ENCODE peak calls at places on chromosomes 13 and 19, in eight cellular contexts. One of them, this sample, is unnamed.

GRCh38 chr13:86051134-86052103 is 252.2 kb upstream of the SLITRK6 start:
- DNase-seq in activated T-helper 1 cell treated with anti-CD3 and anti-CD28 coated beads, Interleukin-12 subunit alpha, Interleukin-12 subunit beta, Interleukin-2, Interleukin-4 antibody, amounts not matched to agents 30 ng/mL and 10 ng/mL and 1 ng/mL, durations not matched to agents 14 hours and 24 hours and 36 hours: no peak
- DNase-seq in fibroblast of villous mesenchyme: no peak
- DNase-seq in CD4-positive, alpha-beta T cell: no peak
- DNase-seq in amniotic stem cell: no peak
- DNase-seq in erythroblast: no peak
- DNase-seq in activated CD4-positive, alpha-beta T cell treated with anti-CD3 and anti-CD28 coated beads, Interleukin-2, amount 50 U/mL, for 48 hours: no peak
- DNase-seq in stimulated activated CD4-positive, alpha-beta T cell treated with anti-CD3 and anti-CD28 coated beads, Interleukin-4, amount 100 ng/mL, for 24 hours: no peak
- DNase-seq in this sample: peak

GRCh38 chr13:75489502-75490263 is 7.7 kb upstream of the TBC1D4 start:
- DNase-seq in activated T-helper 1 cell treated with anti-CD3 and anti-CD28 coated beads, Interleukin-12 subunit alpha, Interleukin-12 subunit beta, Interleukin-2, Interleukin-4 antibody, amounts not matched to agents 30 ng/mL and 10 ng/mL and 1 ng/mL, durations not matched to agents 14 hours and 24 hours and 36 hours: no peak
- DNase-seq in fibroblast of villous mesenchyme: peak
- DNase-seq in CD4-positive, alpha-beta T cell: no peak
- DNase-seq in amniotic stem cell: no peak
- DNase-seq in erythroblast: peak
- DNase-seq in activated CD4-positive, alpha-beta T cell treated with anti-CD3 and anti-CD28 coated beads, Interleukin-2, amount 50 U/mL, for 48 hours: no peak
- DNase-seq in stimulated activated CD4-positive, alpha-beta T cell treated with anti-CD3 and anti-CD28 coated beads, Interleukin-4, amount 100 ng/mL, for 24 hours: peak
- DNase-seq in this sample: peak

GRCh38 chr19:38741670-38742069 is 2.6 kb downstream of the CAPN12 start:
- DNase-seq in activated T-helper 1 cell treated with anti-CD3 and anti-CD28 coated beads, Interleukin-12 subunit alpha, Interleukin-12 subunit beta, Interleukin-2, Interleukin-4 antibody, amounts not matched to agents 30 ng/mL and 10 ng/mL and 1 ng/mL, durations not matched to agents 14 hours and 24 hours and 36 hours: no peak
- DNase-seq in fibroblast of villous mesenchyme: no peak
- DNase-seq in CD4-positive, alpha-beta T cell: no peak
- DNase-seq in amniotic stem cell: no peak
- DNase-seq in erythroblast: no peak
- DNase-seq in activated CD4-positive, alpha-beta T cell treated with anti-CD3 and anti-CD28 coated beads, Interleukin-2, amount 50 U/mL, for 48 hours: no peak
- DNase-seq in stimulated activated CD4-positive, alpha-beta T cell treated with anti-CD3 and anti-CD28 coated beads, Interleukin-4, amount 100 ng/mL, for 24 hours: no peak
- DNase-seq in this sample: no peak

GRCh38 chr13:50629497-50629896 is 214.0 kb downstream of the DLEU7 start:
- DNase-seq in activated T-helper 1 cell treated with anti-CD3 and anti-CD28 coated beads, Interleukin-12 subunit alpha, Interleukin-12 subunit beta, Interleukin-2, Interleukin-4 antibody, amounts not matched to agents 30 ng/mL and 10 ng/mL and 1 ng/mL, durations not matched to agents 14 hours and 24 hours and 36 hours: no peak
- DNase-seq in fibroblast of villous mesenchyme: peak
- DNase-seq in CD4-positive, alpha-beta T cell: no peak
- DNase-seq in amniotic stem cell: no peak
- DNase-seq in erythroblast: no peak
- DNase-seq in activated CD4-positive, alpha-beta T cell treated with anti-CD3 and anti-CD28 coated beads, Interleukin-2, amount 50 U/mL, for 48 hours: no peak
- DNase-seq in stimulated activated CD4-positive, alpha-beta T cell treated with anti-CD3 and anti-CD28 coated beads, Interleukin-4, amount 100 ng/mL, for 24 hours: no peak
- DNase-seq in this sample: no peak

GRCh38 chr13:46160474-46161066 is 21.4 kb downstream of the LCP1 start:
- DNase-seq in activated T-helper 1 cell treated with anti-CD3 and anti-CD28 coated beads, Interleukin-12 subunit alpha, Interleukin-12 subunit beta, Interleukin-2, Interleukin-4 antibody, amounts not matched to agents 30 ng/mL and 10 ng/mL and 1 ng/mL, durations not matched to agents 14 hours and 24 hours and 36 hours: peak
- DNase-seq in fibroblast of villous mesenchyme: peak
- DNase-seq in CD4-positive, alpha-beta T cell: peak
- DNase-seq in amniotic stem cell: peak
- DNase-seq in erythroblast: peak
- DNase-seq in activated CD4-positive, alpha-beta T cell treated with anti-CD3 and anti-CD28 coated beads, Interleukin-2, amount 50 U/mL, for 48 hours: no peak
- DNase-seq in stimulated activated CD4-positive, alpha-beta T cell treated with anti-CD3 and anti-CD28 coated beads, Interleukin-4, amount 100 ng/mL, for 24 hours: peak
- DNase-seq in this sample: peak

GRCh38 chr13:25733696-25734435 is 317.9 kb downstream of the SHISA2 start:
- DNase-seq in activated T-helper 1 cell treated with anti-CD3 and anti-CD28 coated beads, Interleukin-12 subunit alpha, Interleukin-12 subunit beta, Interleukin-2, Interleukin-4 antibody, amounts not matched to agents 30 ng/mL and 10 ng/mL and 1 ng/mL, durations not matched to agents 14 hours and 24 hours and 36 hours: no peak
- DNase-seq in fibroblast of villous mesenchyme: no peak
- DNase-seq in CD4-positive, alpha-beta T cell: no peak
- DNase-seq in amniotic stem cell: no peak
- DNase-seq in erythroblast: no peak
- DNase-seq in activated CD4-positive, alpha-beta T cell treated with anti-CD3 and anti-CD28 coated beads, Interleukin-2, amount 50 U/mL, for 48 hours: no peak
- DNase-seq in stimulated activated CD4-positive, alpha-beta T cell treated with anti-CD3 and anti-CD28 coated beads, Interleukin-4, amount 100 ng/mL, for 24 hours: no peak
- DNase-seq in this sample: no peak

GRCh38 chr19:41701401-41702075 is 6.9 kb upstream of the CEACAM5 start:
- DNase-seq in activated T-helper 1 cell treated with anti-CD3 and anti-CD28 coated beads, Interleukin-12 subunit alpha, Interleukin-12 subunit beta, Interleukin-2, Interleukin-4 antibody, amounts not matched to agents 30 ng/mL and 10 ng/mL and 1 ng/mL, durations not matched to agents 14 hours and 24 hours and 36 hours: no peak
- DNase-seq in fibroblast of villous mesenchyme: no peak
- DNase-seq in CD4-positive, alpha-beta T cell: no peak
- DNase-seq in amniotic stem cell: no peak
- DNase-seq in erythroblast: no peak
- DNase-seq in activated CD4-positive, alpha-beta T cell treated with anti-CD3 and anti-CD28 coated beads, Interleukin-2, amount 50 U/mL, for 48 hours: peak
- DNase-seq in stimulated activated CD4-positive, alpha-beta T cell treated with anti-CD3 and anti-CD28 coated beads, Interleukin-4, amount 100 ng/mL, for 24 hours: no peak
- DNase-seq in this sample: no peak

GRCh38 chr19:39303373-39304184 is 7.4 kb downstream of the IFNL1 start:
- DNase-seq in activated T-helper 1 cell treated with anti-CD3 and anti-CD28 coated beads, Interleukin-12 subunit alpha, Interleukin-12 subunit beta, Interleukin-2, Interleukin-4 antibody, amounts not matched to agents 30 ng/mL and 10 ng/mL and 1 ng/mL, durations not matched to agents 14 hours and 24 hours and 36 hours: no peak
- DNase-seq in fibroblast of villous mesenchyme: no peak
- DNase-seq in CD4-positive, alpha-beta T cell: no peak
- DNase-seq in amniotic stem cell: no peak
- DNase-seq in erythroblast: no peak
- DNase-seq in activated CD4-positive, alpha-beta T cell treated with anti-CD3 and anti-CD28 coated beads, Interleukin-2, amount 50 U/mL, for 48 hours: no peak
- DNase-seq in stimulated activated CD4-positive, alpha-beta T cell treated with anti-CD3 and anti-CD28 coated beads, Interleukin-4, amount 100 ng/mL, for 24 hours: no peak
- DNase-seq in this sample: peak

GRCh38 chr19:53868091-53868891 is 608 bp downstream of the MYADM start:
- DNase-seq in activated T-helper 1 cell treated with anti-CD3 and anti-CD28 coated beads, Interleukin-12 subunit alpha, Interleukin-12 subunit beta, Interleukin-2, Interleukin-4 antibody, amounts not matched to agents 30 ng/mL and 10 ng/mL and 1 ng/mL, durations not matched to agents 14 hours and 24 hours and 36 hours: peak
- DNase-seq in fibroblast of villous mesenchyme: peak
- DNase-seq in CD4-positive, alpha-beta T cell: no peak
- DNase-seq in amniotic stem cell: peak
- DNase-seq in erythroblast: no peak
- DNase-seq in activated CD4-positive, alpha-beta T cell treated with anti-CD3 and anti-CD28 coated beads, Interleukin-2, amount 50 U/mL, for 48 hours: peak
- DNase-seq in stimulated activated CD4-positive, alpha-beta T cell treated with anti-CD3 and anti-CD28 coated beads, Interleukin-4, amount 100 ng/mL, for 24 hours: peak
- DNase-seq in this sample: peak

GRCh38 chr19:16771618-16772017 is 52.0 kb downstream of the NWD1 start:
- DNase-seq in activated T-helper 1 cell treated with anti-CD3 and anti-CD28 coated beads, Interleukin-12 subunit alpha, Interleukin-12 subunit beta, Interleukin-2, Interleukin-4 antibody, amounts not matched to agents 30 ng/mL and 10 ng/mL and 1 ng/mL, durations not matched to agents 14 hours and 24 hours and 36 hours: peak
- DNase-seq in fibroblast of villous mesenchyme: peak
- DNase-seq in CD4-positive, alpha-beta T cell: peak
- DNase-seq in amniotic stem cell: peak
- DNase-seq in erythroblast: peak
- DNase-seq in activated CD4-positive, alpha-beta T cell treated with anti-CD3 and anti-CD28 coated beads, Interleukin-2, amount 50 U/mL, for 48 hours: peak
- DNase-seq in stimulated activated CD4-positive, alpha-beta T cell treated with anti-CD3 and anti-CD28 coated beads, Interleukin-4, amount 100 ng/mL, for 24 hours: peak
- DNase-seq in this sample: peak

GRCh38 chr19:38433268-38433733 is at the start of gene RYR1:
- DNase-seq in activated T-helper 1 cell treated with anti-CD3 and anti-CD28 coated beads, Interleukin-12 subunit alpha, Interleukin-12 subunit beta, Interleukin-2, Interleukin-4 antibody, amounts not matched to agents 30 ng/mL and 10 ng/mL and 1 ng/mL, durations not matched to agents 14 hours and 24 hours and 36 hours: peak
- DNase-seq in fibroblast of villous mesenchyme: peak
- DNase-seq in CD4-positive, alpha-beta T cell: no peak
- DNase-seq in amniotic stem cell: no peak
- DNase-seq in erythroblast: no peak
- DNase-seq in activated CD4-positive, alpha-beta T cell treated with anti-CD3 and anti-CD28 coated beads, Interleukin-2, amount 50 U/mL, for 48 hours: peak
- DNase-seq in stimulated activated CD4-positive, alpha-beta T cell treated with anti-CD3 and anti-CD28 coated beads, Interleukin-4, amount 100 ng/mL, for 24 hours: peak
- DNase-seq in this sample: peak

GRCh38 chr19:30144242-30144758 is 202.3 kb downstream of the URI1 start:
- DNase-seq in activated T-helper 1 cell treated with anti-CD3 and anti-CD28 coated beads, Interleukin-12 subunit alpha, Interleukin-12 subunit beta, Interleukin-2, Interleukin-4 antibody, amounts not matched to agents 30 ng/mL and 10 ng/mL and 1 ng/mL, durations not matched to agents 14 hours and 24 hours and 36 hours: no peak
- DNase-seq in fibroblast of villous mesenchyme: no peak
- DNase-seq in CD4-positive, alpha-beta T cell: no peak
- DNase-seq in amniotic stem cell: no peak
- DNase-seq in erythroblast: no peak
- DNase-seq in activated CD4-positive, alpha-beta T cell treated with anti-CD3 and anti-CD28 coated beads, Interleukin-2, amount 50 U/mL, for 48 hours: no peak
- DNase-seq in stimulated activated CD4-positive, alpha-beta T cell treated with anti-CD3 and anti-CD28 coated beads, Interleukin-4, amount 100 ng/mL, for 24 hours: no peak
- DNase-seq in this sample: no peak

GRCh38 chr13:103102482-103102881 is 36.3 kb upstream of the SLC10A2 start:
- DNase-seq in activated T-helper 1 cell treated with anti-CD3 and anti-CD28 coated beads, Interleukin-12 subunit alpha, Interleukin-12 subunit beta, Interleukin-2, Interleukin-4 antibody, amounts not matched to agents 30 ng/mL and 10 ng/mL and 1 ng/mL, durations not matched to agents 14 hours and 24 hours and 36 hours: no peak
- DNase-seq in fibroblast of villous mesenchyme: no peak
- DNase-seq in CD4-positive, alpha-beta T cell: no peak
- DNase-seq in amniotic stem cell: no peak
- DNase-seq in erythroblast: no peak
- DNase-seq in activated CD4-positive, alpha-beta T cell treated with anti-CD3 and anti-CD28 coated beads, Interleukin-2, amount 50 U/mL, for 48 hours: no peak
- DNase-seq in stimulated activated CD4-positive, alpha-beta T cell treated with anti-CD3 and anti-CD28 coated beads, Interleukin-4, amount 100 ng/mL, for 24 hours: no peak
- DNase-seq in this sample: no peak

GRCh38 chr13:85970727-85971126 is 171.5 kb upstream of the SLITRK6 start:
- DNase-seq in activated T-helper 1 cell treated with anti-CD3 and anti-CD28 coated beads, Interleukin-12 subunit alpha, Interleukin-12 subunit beta, Interleukin-2, Interleukin-4 antibody, amounts not matched to agents 30 ng/mL and 10 ng/mL and 1 ng/mL, durations not matched to agents 14 hours and 24 hours and 36 hours: no peak
- DNase-seq in fibroblast of villous mesenchyme: no peak
- DNase-seq in CD4-positive, alpha-beta T cell: no peak
- DNase-seq in amniotic stem cell: no peak
- DNase-seq in erythroblast: no peak
- DNase-seq in activated CD4-positive, alpha-beta T cell treated with anti-CD3 and anti-CD28 coated beads, Interleukin-2, amount 50 U/mL, for 48 hours: no peak
- DNase-seq in stimulated activated CD4-positive, alpha-beta T cell treated with anti-CD3 and anti-CD28 coated beads, Interleukin-4, amount 100 ng/mL, for 24 hours: no peak
- DNase-seq in this sample: no peak